ENCODE peak calls at places on chromosomes 12 and 14, in four cellular contexts. S is mammary epithelial cell, J is IMR-90, T is hepatocyte. E is an unnamed sample.
A peak's percentile ranks its signal among the peaks of the same experiment; 100 is the strongest.

GRCh38 chr12:10771132-10771733 is 31.2 kb downstream of the TAS2R7 start:
- DNase-seq in J (peak; percentile 51), S (peak; percentile 20), T (peak; percentile 32), E (peak; percentile 56)

GRCh38 chr14:105485720-105486332 is 860 bp upstream of the CRIP1 start:
- DNase-seq in S (no peak), T (peak; percentile 61), J (no peak), E (peak; percentile 25)

GRCh38 chr14:97446087-97446486 is 648.9 kb downstream of the VRK1 start:
- DNase-seq in S (no peak), J (no peak), T (no peak), E (no peak)

GRCh38 chr14:94681300-94682060 is 69.3 kb downstream of the SERPINA3 start:
- DNase-seq in J (peak; percentile 42), S (peak; percentile 64), T (peak; percentile 47), E (peak; percentile 42)

GRCh38 chr14:81676395-81676794 is 142.7 kb upstream of the SEL1L start:
- DNase-seq in S (no peak), J (no peak), T (no peak), E (no peak)

GRCh38 chr14:100239200-100239839 is 376 bp downstream of the YY1 start:
- DNase-seq in S (no peak), T (peak; percentile 23), J (no peak), E (no peak)

GRCh38 chr12:125208942-125209341 is 143.7 kb downstream of the AACS start:
- DNase-seq in S (no peak), J (no peak), T (no peak), E (no peak)

GRCh38 chr12:38538319-38538718 is 221.7 kb downstream of the ALG10B start:
- DNase-seq in T (no peak), J (no peak), S (no peak), E (no peak)

GRCh38 chr14:39474416-39474911 is 42.2 kb upstream of the FBXO33 start:
- DNase-seq in S (no peak), T (peak; percentile 44), J (no peak), E (no peak)

GRCh38 chr14:68824517-68825347 is 31.9 kb upstream of the ZFP36L1 start:
- DNase-seq in T (peak; percentile 86), J (peak; percentile 62), S (no peak), E (peak; percentile 90)

GRCh38 chr14:63362305-63362914 is 43.7 kb upstream of the GPHB5 start:
- DNase-seq in S (no peak), T (peak; percentile 8), J (no peak), E (no peak)

GRCh38 chr12:127401005-127401404 is 866.0 kb upstream of the TMEM132C start:
- DNase-seq in S (peak; percentile 14), T (no peak), J (peak; percentile 40), E (peak; percentile 74)

GRCh38 chr12:131445184-131445974 is 265.5 kb upstream of the SFSWAP start:
- DNase-seq in T (no peak), S (no peak), J (no peak), E (no peak)

GRCh38 chr12:94553130-94553519 is 93.5 kb upstream of the CEP83 start:
- DNase-seq in S (peak; percentile 95), T (no peak), J (peak; percentile 43), E (peak; percentile 74)

GRCh38 chr14:68964300-68965093 is 14.6 kb downstream of the ACTN1 start:
- DNase-seq in J (peak; percentile 51), S (no peak), T (peak; percentile 64), E (no peak)

DNA sequence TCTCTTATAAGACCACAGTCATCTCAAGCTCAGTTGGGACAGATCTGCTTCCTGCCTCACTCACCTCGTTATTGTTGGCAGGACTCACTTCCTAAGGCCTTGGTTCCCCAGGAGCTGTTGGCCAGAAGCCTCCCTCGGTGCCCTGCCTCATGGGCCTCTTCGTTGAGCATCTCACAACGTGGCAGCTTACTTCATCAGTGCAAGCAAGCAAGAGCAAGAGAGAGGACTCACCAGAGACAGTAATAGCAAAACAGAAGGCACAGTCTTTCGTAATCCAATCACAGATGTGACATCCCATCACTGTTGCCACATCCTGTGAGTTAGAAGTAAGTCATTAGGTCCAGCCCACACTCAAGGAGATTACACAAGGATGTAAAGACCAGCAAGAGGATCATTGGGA is 5.1 kb upstream of the NUMB start:
- DNase-seq in T (peak; percentile 41), S (peak; percentile 99), J (peak; percentile 98), E (peak; percentile 91)
- H2AFZ ChIP-seq in T (no peak overlapping the region), S (peak overlapping the region; percentile 76), J (peak overlapping the region; percentile 70), E (peak overlapping the region; percentile 41)

DNA sequence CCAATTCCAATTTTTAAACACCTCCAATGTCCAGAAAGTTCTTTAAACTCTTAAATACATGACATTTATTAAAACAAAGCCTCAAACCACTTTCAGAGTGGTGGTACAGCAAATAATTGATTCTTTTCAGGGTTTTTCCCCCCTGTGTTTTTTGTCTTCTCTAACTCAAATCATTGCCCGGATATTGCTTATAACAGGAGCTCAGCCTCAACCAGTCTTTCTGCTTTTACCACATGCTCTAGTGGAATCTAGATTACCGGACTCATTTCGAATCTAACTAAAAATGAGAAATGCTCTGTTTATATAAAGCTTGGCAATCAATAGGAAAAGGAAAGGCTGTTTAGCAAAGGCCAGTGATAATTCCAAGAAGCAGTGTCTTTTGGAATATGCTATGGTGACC is 161.5 kb downstream of the ETV6 start:
- DNase-seq in J (no peak), T (no peak), S (no peak), E (no peak)
- H3K4me2 ChIP-seq in J (no peak overlapping the region), T (peak overlapping the region; percentile 17), S (no peak overlapping the region), E (no peak overlapping the region)

GRCh38 chr14:60648169-60648933 is 926 bp downstream of the SIX1 start:
- DNase-seq in T (peak; percentile 19), S (peak; percentile 25), J (peak; percentile 28), E (peak; percentile 51)

GRCh38 chr14:60646202-60646886 is 2.9 kb downstream of the SIX1 start:
- DNase-seq in J (no peak), T (no peak), S (no peak), E (peak; percentile 45)

GRCh38 chr14:60647837-60648168 is 1.5 kb downstream of the SIX1 start:
- DNase-seq in S (peak; percentile 11), T (no peak), J (no peak), E (no peak)

GRCh38 chr14:60648934-60649814 is at the start of gene SIX1:
- DNase-seq in J (peak; percentile 95), S (peak; percentile 90), T (peak; percentile 84), E (peak; percentile 97)

DNA sequence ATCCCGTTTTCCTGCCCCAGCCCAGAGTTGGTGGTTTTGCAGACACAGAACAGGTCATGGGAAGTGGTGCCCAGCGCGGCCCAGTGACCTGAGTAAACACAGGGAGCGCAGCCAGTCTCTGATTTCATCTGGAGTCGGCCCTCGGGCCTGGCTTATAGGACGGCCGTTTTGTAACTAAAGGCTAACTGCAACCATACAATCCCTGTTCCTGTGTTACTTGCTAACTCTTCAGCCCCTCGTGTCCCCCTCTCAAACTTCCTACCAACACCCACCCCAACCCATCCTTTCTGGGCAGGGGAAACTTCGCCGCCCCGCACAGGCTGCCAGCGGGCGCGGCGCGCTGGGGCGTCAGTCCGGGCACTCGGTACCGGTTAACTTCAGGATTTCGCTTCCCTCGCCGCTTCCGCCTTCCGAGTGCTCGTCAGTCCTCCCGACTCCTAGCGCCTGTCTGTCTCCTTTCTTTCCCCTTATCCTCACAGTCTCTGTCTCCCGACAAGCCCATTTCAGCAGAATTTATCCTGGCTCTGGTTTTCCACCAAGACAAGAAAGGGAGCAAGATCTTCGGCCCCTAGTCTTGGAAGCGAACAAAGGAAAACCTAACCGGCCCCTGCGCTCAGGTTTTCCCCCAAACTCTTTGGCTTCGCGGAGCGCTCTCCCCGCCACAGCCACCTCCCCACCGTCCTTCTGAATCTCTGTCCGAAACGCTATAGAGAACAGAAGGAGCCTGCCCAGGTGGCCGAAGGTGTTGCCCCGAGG is 2.0 kb downstream of the SIX1 start:
- DNase-seq in T (peak; percentile 14), J (peak; percentile 69), S (peak; percentile 54), E (peak; percentile 83)
- H2AFZ ChIP-seq in T (peak overlapping the region; percentile 41), J (peak overlapping the region; percentile 71), S (peak overlapping the region; percentile 83), E (peak overlapping the region; percentile 96)

DNA sequence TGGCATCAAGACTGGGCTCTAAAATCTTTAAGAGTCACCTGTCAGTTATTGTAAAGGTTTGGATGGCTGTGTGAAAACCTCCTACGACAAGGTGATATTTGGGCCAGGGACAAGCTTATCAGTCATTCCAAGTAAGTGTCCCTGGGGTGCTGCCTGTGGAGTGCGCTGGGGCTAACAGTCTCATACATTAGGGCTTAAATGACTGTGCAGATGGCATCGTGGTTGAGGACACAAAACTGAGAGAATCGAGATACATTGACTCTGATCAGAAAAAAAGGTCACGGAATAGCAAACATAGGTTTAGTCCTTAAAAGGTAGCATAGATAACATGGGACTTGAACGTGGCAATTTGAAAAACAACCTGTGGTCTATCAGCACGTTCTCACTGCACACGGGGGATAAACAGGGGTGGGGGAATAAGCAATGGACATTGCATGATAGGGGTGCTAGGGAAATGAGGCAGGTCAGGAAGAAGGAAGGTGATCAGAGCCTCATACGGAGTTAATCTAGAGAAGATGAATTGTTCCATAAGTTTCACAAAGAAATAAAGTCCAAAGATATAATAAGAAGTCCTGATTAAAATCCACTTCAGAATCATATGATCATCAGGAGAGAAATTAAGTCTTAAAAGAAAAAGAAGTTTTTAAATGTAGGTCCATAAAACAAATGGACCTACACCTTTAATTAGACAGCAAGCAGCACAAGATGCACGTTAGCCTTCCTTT is 100.3 kb downstream of the DAD1 start:
- DNase-seq in T (no peak), S (no peak), J (no peak), E (no peak)
- H3K4me2 ChIP-seq in T (no peak overlapping the region), S (no peak overlapping the region), J (no peak overlapping the region), E (no peak overlapping the region)

E was measured in PC-3.